ENCODE peak calls at places on chromosomes 1 and 21, in nine cellular contexts. P is uterus; M is heart left ventricle; S is psoas muscle; O is breast epithelium; X is colonic mucosa; Q is Panc1; B is CD8-positive, alpha-beta T cell; H is suprapubic skin. N is an unnamed sample.
A peak's percentile ranks its signal among the peaks of the same experiment; 100 is the strongest.

GRCh38 chr1:233700338-233700737 is 86.4 kb downstream of the KCNK1 start:
- DNase-seq in P (no peak), M (no peak), S (no peak), O (no peak), X (no peak), Q (no peak), B (no peak), H (no peak), N (no peak)

GRCh38 chr1:108826081-108826635 is 30.7 kb downstream of the AKNAD1 start:
- DNase-seq in P (no peak), M (no peak), S (no peak), O (no peak), X (no peak), Q (no peak), B (no peak), H (no peak), N (no peak)

GRCh38 chr1:110916669-110917306 is 43.8 kb downstream of the CD53 start:
- DNase-seq in P (no peak), M (no peak), S (no peak), O (no peak), X (no peak), Q (peak; percentile 24), B (no peak), H (no peak), N (no peak)

GRCh38 chr1:14925336-14926136 is 228.0 kb upstream of the TMEM51 start:
- DNase-seq in P (no peak), M (no peak), S (no peak), O (no peak), X (no peak), Q (no peak), B (no peak), H (no peak), N (no peak)

GRCh38 chr1:198174297-198174696 is 17.5 kb downstream of the NEK7 start:
- DNase-seq in P (no peak), M (no peak), S (no peak), O (no peak), X (no peak), Q (no peak), B (no peak), H (no peak), N (no peak)

GRCh38 chr1:93471911-93472310 is 24.0 kb downstream of the FNBP1L start:
- DNase-seq in P (no peak), M (no peak), S (no peak), O (no peak), X (no peak), Q (no peak), B (no peak), H (no peak), N (no peak)

GRCh38 chr1:62321438-62321837 is 2.2 kb upstream of the KANK4 start:
- DNase-seq in P (no peak), M (no peak), S (no peak), O (no peak), X (no peak), Q (peak; percentile 12), B (no peak), H (no peak), N (no peak)

GRCh38 chr21:46153259-46154154 is 1.9 kb downstream of the FTCD start:
- DNase-seq in P (peak; percentile 74), M (peak; percentile 59), S (peak; percentile 69), O (peak; percentile 72), X (peak; percentile 58), Q (no peak), B (peak; percentile 53), H (peak; percentile 87), N (peak; percentile 71)

GRCh38 chr1:117106478-117106877 is 15.1 kb downstream of the TRIM45 start:
- DNase-seq in P (no peak), M (no peak), S (no peak), O (no peak), X (no peak), Q (no peak), B (no peak), H (no peak), N (no peak)

GRCh38 chr1:200058341-200058740 is 30.8 kb downstream of the NR5A2 start:
- DNase-seq in P (no peak), M (no peak), S (no peak), O (no peak), X (no peak), Q (no peak), B (no peak), H (no peak), N (no peak)

GRCh38 chr1:95650631-95651030 is 416.6 kb downstream of the RWDD3 start:
- DNase-seq in P (no peak), M (no peak), S (no peak), O (no peak), X (no peak), Q (no peak), B (no peak), H (no peak), N (no peak)

GRCh38 chr1:205543351-205544305 is 39.2 kb downstream of the CDK18 start:
- DNase-seq in P (peak; percentile 75), M (peak; percentile 88), S (peak; percentile 80), O (peak; percentile 81), X (peak; percentile 60), Q (peak; percentile 42), B (no peak), H (peak; percentile 84), N (peak; percentile 84)

GRCh38 chr1:150221552-150221951 is 14.4 kb downstream of the ANP32E start:
- DNase-seq in P (no peak), M (no peak), S (no peak), O (no peak), X (no peak), Q (no peak), B (no peak), H (no peak), N (no peak)

GRCh38 chr21:38438476-38438893 is 59.8 kb downstream of the ERG start:
- DNase-seq in P (peak; percentile 66), M (peak; percentile 48), S (peak; percentile 60), O (no peak), X (no peak), Q (no peak), B (no peak), H (no peak), N (no peak)

GRCh38 chr21:38441153-38441552 is 57.1 kb downstream of the ERG start:
- DNase-seq in P (no peak), M (no peak), S (no peak), O (no peak), X (no peak), Q (no peak), B (no peak), H (no peak), N (no peak)

GRCh38 chr21:38440746-38441145 is 57.5 kb downstream of the ERG start:
- DNase-seq in P (no peak), M (no peak), S (no peak), O (no peak), X (no peak), Q (no peak), B (no peak), H (no peak), N (no peak)

GRCh38 chr21:38439336-38439900 is 58.9 kb downstream of the ERG start:
- DNase-seq in P (no peak), M (no peak), S (no peak), O (no peak), X (no peak), Q (no peak), B (no peak), H (no peak), N (no peak)

DNA sequence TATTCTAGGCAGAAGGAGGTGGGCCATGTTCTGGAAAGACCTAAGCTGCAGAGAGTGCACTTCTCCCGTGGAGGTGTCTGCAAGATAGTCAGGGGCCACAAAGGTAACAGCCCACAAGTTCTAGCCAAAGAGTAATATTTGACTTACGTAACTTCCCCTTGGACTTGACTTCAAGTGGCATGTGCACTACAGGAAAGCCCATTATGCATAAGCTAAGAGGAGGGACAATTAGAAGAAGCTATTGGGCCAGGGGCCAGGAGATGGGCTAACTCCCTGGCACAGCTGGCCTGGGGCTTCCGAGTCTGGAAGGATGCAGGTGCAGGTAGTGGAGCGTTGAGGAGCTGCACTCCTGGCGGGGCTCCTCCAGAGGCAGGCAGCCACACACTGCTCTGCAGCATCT is 58.3 kb downstream of the ERG start:
- DNase-seq in P (no peak), M (no peak), S (no peak), O (no peak), X (no peak), Q (no peak), B (no peak), H (no peak), N (no peak)
- H3K4me1 ChIP-seq in P (no peaks in the 10 kb centered on the region), M (peaks cover 18% of the 10 kb centered on the region), S (peaks cover 6% of the 10 kb centered on the region), O (no peaks in the 10 kb centered on the region), X (no peaks in the 10 kb centered on the region), Q (no peaks in the 10 kb centered on the region), B (no peaks in the 10 kb centered on the region), H (peaks cover 8% of the 10 kb centered on the region), N (peaks cover 22% of the 10 kb centered on the region)

DNA sequence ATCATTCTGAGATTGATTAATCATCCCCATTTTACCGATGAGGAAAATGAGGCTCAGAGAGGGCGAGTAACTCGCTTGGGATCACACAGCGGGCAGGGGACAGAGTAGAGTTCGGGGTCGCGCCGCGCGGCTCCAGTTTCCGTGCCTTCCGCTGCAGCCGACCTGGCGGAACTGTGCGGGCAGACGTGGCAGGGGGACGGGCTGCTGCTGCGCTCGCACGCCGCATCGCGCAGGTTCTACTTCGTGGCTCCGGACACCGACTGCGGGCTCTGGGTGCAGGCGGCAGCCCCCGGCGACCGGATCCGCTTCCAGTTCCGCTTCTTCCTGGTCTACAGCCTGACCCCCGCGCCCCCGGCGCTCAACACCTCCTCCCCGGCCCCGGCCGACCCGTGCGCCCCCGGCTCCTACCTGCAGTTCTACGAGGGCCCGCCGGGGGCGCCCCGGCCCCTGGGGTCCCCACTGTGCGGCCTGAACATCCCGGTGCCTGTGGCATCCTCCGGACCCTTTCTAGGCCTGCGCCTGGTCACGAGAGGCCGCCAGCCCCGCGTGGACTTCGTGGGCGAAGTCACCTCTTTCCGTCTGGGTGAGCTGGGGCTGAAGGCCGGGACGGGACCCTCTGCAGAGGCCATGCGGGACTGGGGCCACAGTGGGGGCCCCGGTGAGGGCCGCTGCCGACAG is 2.3 kb downstream of the LDLRAD2 start:
- DNase-seq in P (no peak), M (no peak), S (peak; percentile 55), O (no peak), X (no peak), Q (no peak), B (no peak), H (no peak), N (no peak)
- H3K4me3 ChIP-seq in P (no peak overlapping the region), M (peak overlapping the region; percentile 46), S (peak overlapping the region; percentile 42), O (peak overlapping the region; percentile 69), X (peak overlapping the region; percentile 34), Q (no peak overlapping the region), B (peak overlapping the region; percentile 41), H (peak overlapping the region; percentile 47), N (peak overlapping the region; percentile 14)

GRCh38 chr1:99737016-99737415 is 29.4 kb downstream of the FRRS1 start:
- DNase-seq in P (no peak), M (peak; percentile 24), S (no peak), O (no peak), X (peak; percentile 37), Q (no peak), B (no peak), H (no peak), N (no peak)
- TF ChIP-seq CTCF in P (peak; percentile 53), M (peak; percentile 36), S (peak; percentile 45), O (no peak), X (peak; percentile 16), Q (peak; percentile 54), B (no peak), H (no peak), N (no peak)

DNA sequence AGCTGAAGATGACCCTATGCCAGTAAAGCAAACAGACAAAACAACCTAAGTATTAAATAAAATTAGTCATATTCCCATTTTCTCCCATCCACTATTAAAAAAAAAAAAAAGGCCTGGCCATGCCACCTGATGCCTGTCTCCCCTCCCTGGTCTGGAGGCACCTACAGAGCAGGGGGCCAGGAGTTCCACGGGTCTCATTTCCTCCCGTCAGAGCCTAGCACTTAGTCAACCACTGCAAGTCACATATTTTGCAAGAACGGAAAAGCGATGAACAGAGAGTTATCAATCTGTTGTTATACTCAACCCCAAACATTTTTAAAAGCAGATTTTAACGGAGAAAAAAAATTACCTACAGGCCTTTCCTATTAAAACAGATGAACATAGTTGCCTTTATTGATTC is 59.3 kb downstream of the TGFBR3 start:
- DNase-seq in P (no peak), M (no peak), S (no peak), O (no peak), X (no peak), Q (no peak), B (no peak), H (no peak), N (no peak)
- H3K4me1 ChIP-seq in P (peaks cover 23% of the 10 kb centered on the region), M (peaks cover 47% of the 10 kb centered on the region), S (peaks cover 41% of the 10 kb centered on the region), O (no peaks in the 10 kb centered on the region), X (peaks cover 22% of the 10 kb centered on the region), Q (peaks cover 28% of the 10 kb centered on the region), B (peaks cover 22% of the 10 kb centered on the region), H (peaks cover 51% of the 10 kb centered on the region), N (peaks cover 52% of the 10 kb centered on the region)